ENCODE peak calls at places on chromosomes 5 and 9, in four cellular contexts. D is HepG2, X is sigmoid colon, J is uterus. L is an unnamed sample.

GRCh38 chr9:107147134-107147533 is 135.9 kb upstream of the RAD23B start:
- DNase-seq in X (no peak), J (no peak), D (no peak), L (no peak)

GRCh38 chr5:36029914-36030313 is 36.8 kb downstream of the UGT3A2 start:
- DNase-seq in J (no peak), D (no peak), X (no peak), L (no peak)

GRCh38 chr5:93275376-93275775 is 305.6 kb downstream of the NR2F1-AS1 start:
- DNase-seq in J (no peak), D (no peak), X (no peak), L (no peak)

GRCh38 chr5:135012033-135012588 is 21.9 kb downstream of the PITX1 start:
- DNase-seq in D (no peak), X (peak; percentile 46), J (no peak), L (no peak)

GRCh38 chr9:89928521-89929275 is 323.9 kb downstream of the GADD45G start:
- DNase-seq in D (no peak), X (no peak), J (no peak), L (peak; percentile 62)

GRCh38 chr5:62268239-62268638 is 37.8 kb upstream of the KIF2A start:
- DNase-seq in X (no peak), D (peak; percentile 4), J (no peak), L (no peak)

GRCh38 chr5:125210241-125210947 is 464.0 kb upstream of the ZNF608 start:
- DNase-seq in D (no peak), J (no peak), X (no peak), L (no peak)

GRCh38 chr9:128892223-128892892 is 10.4 kb downstream of the LRRC8A start:
- DNase-seq in D (no peak), J (peak; percentile 94), X (peak; percentile 97), L (peak; percentile 98)

GRCh38 chr5:171736976-171737848 is 48.4 kb upstream of the SMIM23 start:
- DNase-seq in X (no peak), J (peak; percentile 51), D (no peak), L (no peak)

GRCh38 chr5:62720036-62720441 is 141.4 kb downstream of the LRRC70 start:
- DNase-seq in D (peak; percentile 30), J (no peak), X (no peak), L (no peak)

GRCh38 chr9:16679327-16679821 is 191.1 kb downstream of the BNC2 start:
- DNase-seq in J (no peak), X (no peak), D (no peak), L (no peak)

GRCh38 chr9:93309889-93310425 is 126.0 kb downstream of the WNK2 start:
- DNase-seq in D (no peak), X (no peak), J (no peak), L (peak; percentile 54)

GRCh38 chr9:130193531-130194405 is 21.6 kb downstream of the NCS1 start:
- DNase-seq in D (no peak), J (no peak), X (no peak), L (no peak)

GRCh38 chr5:103617090-103617489 is 54.5 kb upstream of the NUDT12 start:
- DNase-seq in D (no peak), J (no peak), X (no peak), L (no peak)

GRCh38 chr5:150522504-150523464 is 14.9 kb downstream of the NDST1 start:
- DNase-seq in J (no peak), X (no peak), D (peak; percentile 98), L (no peak)

GRCh38 chr9:133452562-133452961 is 7.2 kb upstream of the CACFD1 start:
- DNase-seq in X (no peak), J (no peak), D (no peak), L (no peak)
- H3K4me3 ChIP-seq in X (no peak overlapping the region), J (no peak overlapping the region), D (no peak overlapping the region), L (no peak overlapping the region)

DNA sequence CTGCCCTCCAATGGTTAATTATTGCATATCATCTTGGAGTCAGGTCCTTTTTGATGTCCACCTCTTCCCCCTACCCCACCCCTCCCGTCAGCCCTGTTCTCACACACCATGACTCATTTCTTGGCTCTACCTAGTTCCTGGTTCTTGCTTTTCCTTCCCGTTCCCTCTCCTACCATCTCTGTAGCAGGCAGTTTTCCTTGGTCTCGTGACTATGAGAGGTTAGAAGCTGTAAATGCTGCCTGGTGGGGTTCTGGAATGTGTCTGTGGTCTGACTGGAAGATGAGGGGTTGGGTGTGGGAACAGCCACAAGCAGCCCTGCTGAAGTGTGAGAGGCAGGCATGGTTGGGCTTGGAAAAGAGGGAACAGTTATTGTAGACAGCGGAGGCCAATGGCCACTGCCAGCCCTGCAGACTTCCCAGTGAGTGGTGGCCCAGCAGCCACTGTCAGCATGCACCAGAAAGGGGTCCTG is 18.2 kb downstream of the SLC22A5 start:
- DNase-seq in D (no peak), J (peak; percentile 71), X (peak; percentile 91), L (peak; percentile 83)
- TF ChIP-seq POLR2A in D (no peak), J (no peak), X (no peak), L (no peak)

GRCh38 chr9:21060919-21061561 is 16.7 kb downstream of the IFNB1 start:
- DNase-seq in X (no peak), J (no peak), D (no peak), L (no peak)
- TF ChIP-seq CTCF in X (no peak), J (no peak), D (no peak), L (no peak)

GRCh38 chr5:63825984-63826383 is 136.3 kb downstream of the HTR1A start:
- DNase-seq in D (no peak), X (no peak), J (no peak), L (no peak)
- H3K4me3 ChIP-seq in D (no peak overlapping the region), X (no peak overlapping the region), J (no peak overlapping the region), L (no peak overlapping the region)

DNA sequence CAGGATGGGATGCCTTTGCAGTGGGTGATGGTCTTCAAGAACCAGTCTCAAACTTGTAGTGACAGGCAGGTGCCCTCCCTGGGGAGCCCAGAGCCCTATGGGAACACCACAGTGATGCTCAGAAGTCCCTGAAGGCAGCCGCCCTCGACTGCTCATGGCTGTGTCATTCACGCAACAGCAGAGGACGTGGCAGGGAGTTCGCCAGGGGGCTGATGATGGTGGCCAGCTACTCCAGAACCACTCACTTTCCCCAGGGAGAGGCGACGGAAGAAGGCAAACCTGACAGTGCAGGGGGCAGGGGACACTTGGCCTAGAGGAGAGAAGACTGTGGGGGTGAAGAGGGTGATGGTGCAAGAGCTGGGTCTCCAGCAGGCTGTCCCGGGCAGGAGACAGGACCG is 4.0 kb downstream of the IL13 start:
- DNase-seq in D (no peak), J (no peak), X (no peak), L (no peak)
- TF ChIP-seq POLR2A in D (no peak), J (no peak), X (no peak), L (no peak)

GRCh38 chr9:109813829-109814228 is 33.8 kb downstream of the PALM2AKAP2 start:
- DNase-seq in D (peak; percentile 27), J (no peak), X (no peak), L (no peak)

GRCh38 chr9:109815366-109815947 is 35.5 kb downstream of the PALM2AKAP2 start:
- DNase-seq in D (peak; percentile 28), J (no peak), X (no peak), L (no peak)

GRCh38 chr9:109816490-109816889 is 36.5 kb downstream of the PALM2AKAP2 start:
- DNase-seq in X (no peak), D (peak; percentile 86), J (no peak), L (peak; percentile 38)

GRCh38 chr9:109817846-109818472 is 38.0 kb downstream of the PALM2AKAP2 start:
- DNase-seq in X (peak; percentile 86), J (peak; percentile 60), D (peak; percentile 83), L (peak; percentile 86)

DNA sequence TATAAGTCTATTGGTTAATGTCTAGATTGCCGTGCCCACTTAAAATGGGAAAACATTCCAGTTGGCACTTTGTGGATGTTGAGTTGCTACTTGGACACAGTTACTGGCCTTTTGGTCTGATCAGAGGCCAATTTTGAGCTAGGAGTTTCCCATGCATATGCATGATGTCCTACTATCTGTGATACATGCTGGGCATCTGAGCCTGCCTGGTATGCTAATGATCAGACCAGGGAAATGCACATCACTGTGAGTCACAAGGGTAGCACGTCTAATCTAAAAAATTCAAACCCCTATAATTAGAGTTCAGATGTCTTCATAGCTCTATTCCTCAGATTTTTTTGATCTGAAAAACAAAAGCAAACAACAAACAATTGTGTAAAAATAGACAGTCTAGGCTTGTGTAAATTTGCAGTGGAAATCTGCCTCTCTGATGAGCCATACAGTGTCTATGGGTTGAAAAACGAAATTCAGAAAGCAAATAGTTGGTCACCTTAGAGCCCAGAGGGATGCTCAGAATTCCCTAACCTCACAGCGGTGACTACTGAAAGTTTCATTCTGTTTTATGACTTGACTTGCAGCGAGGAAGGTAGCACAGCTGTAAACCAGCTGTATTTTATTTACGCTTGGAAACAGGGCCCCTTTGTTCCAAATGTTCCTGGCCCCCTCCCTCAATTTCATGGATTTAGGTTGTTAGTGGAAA is 37.3 kb downstream of the PALM2AKAP2 start:
- DNase-seq in D (no peak), X (no peak), J (no peak), L (no peak)
- TF ChIP-seq CTCF in D (no peak), X (no peak), J (no peak), L (no peak)

DNA sequence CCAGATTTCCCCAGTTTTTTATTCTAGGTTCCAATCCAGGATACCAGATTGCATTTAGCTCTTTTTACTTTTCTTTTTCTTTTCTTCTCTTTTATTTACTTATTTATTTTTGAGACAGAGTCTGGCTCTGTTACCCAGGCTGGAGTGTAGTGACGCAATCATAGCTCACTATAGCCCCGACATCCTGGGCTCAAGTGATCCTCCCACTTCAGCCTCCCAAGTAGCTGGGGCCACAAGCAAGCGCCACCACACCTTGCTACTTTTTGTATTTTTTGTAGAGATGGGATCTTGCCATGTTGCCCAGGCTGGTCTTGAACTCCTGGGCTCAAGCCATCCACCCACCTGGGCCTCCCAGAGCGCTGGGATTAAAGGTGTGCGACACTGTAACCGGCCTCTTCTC is 48.4 kb downstream of the GSN start:
- DNase-seq in X (no peak), J (no peak), D (no peak), L (no peak)
- H3K4me3 ChIP-seq in X (no peak overlapping the region), J (no peak overlapping the region), D (no peak overlapping the region), L (no peak overlapping the region)

DNA sequence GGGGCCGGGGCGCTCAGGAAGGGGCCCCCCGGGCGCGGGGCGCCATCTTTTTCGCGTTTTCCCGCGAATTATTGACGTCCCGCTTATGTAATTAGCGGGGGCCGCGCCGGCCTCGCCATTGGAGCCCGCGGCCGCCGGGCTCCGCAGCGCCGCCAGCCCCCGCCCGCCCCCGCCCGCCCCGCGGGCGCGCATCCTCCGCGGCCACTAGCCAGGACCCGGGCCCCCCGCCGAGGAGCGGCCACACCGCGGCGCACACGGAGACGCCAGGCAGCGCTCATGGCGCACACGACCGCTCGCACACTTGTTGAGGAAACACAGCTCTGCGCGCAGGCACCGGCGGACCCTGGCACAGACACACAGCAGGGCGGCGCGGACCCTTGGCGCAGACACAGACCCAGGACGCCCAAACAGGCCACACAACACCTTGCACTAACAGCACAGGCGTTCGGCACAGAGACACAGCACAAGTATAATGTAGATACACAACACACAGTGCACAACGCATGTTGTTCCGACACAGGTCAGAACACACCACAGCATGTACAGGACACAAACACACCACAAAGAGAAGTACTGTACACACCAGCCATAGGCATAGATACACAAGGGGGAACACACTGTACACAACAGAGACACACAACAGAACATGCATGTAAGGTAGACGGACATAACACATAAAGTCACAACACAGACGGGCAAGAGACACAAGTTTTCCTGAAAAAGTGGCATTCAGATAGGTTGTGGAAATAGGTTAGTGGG is 467 bp upstream of the PHF19 start:
- DNase-seq in D (peak; percentile 54), X (peak; percentile 84), J (peak; percentile 78), L (no peak)
- TF ChIP-seq POLR2A in D (peak; percentile 70), X (no peak), J (no peak), L (no peak)